ENCODE peak calls at places on chromosomes 13 and 19, in seven cellular contexts. F, Q, E, B, U, V and C are unnamed samples.

GRCh38 chr13:38321654-38322053 is 28.0 kb upstream of the UFM1 start:
- DNase-seq in Q (no peak), V (no peak), B (no peak), E (no peak), U (no peak), F (no peak), C (no peak)

GRCh38 chr19:12792048-12792852 is 964 bp downstream of the JUNB start:
- DNase-seq in Q (no peak), F (peak), E (no peak), B (peak), U (peak), V (peak), C (no peak)

GRCh38 chr19:17681505-17682125 is 6.5 kb downstream of the UNC13A start:
- DNase-seq in V (peak), B (no peak), U (peak), F (peak), E (no peak), Q (peak), C (no peak)

GRCh38 chr13:79423801-79424642 is 18.0 kb upstream of the RBM26 start:
- DNase-seq in E (no peak), V (no peak), F (peak), U (no peak), Q (no peak), B (peak), C (no peak)

GRCh38 chr13:106534844-106535551 is 464 bp downstream of the EFNB2 start:
- DNase-seq in F (peak), Q (no peak), U (peak), V (peak), B (no peak), E (no peak), C (no peak)

GRCh38 chr13:97583884-97584497 is 150.0 kb downstream of the RAP2A start:
- DNase-seq in B (no peak), Q (no peak), F (no peak), U (no peak), E (no peak), V (no peak), C (no peak)

GRCh38 chr13:21674271-21675009 is 3.6 kb downstream of the FGF9 start:
- DNase-seq in F (peak), Q (no peak), V (peak), E (peak), U (peak), B (no peak), C (no peak)

GRCh38 chr13:110280231-110280813 is 26.6 kb downstream of the COL4A1 start:
- DNase-seq in U (no peak), Q (no peak), B (no peak), F (no peak), V (no peak), E (no peak), C (no peak)

GRCh38 chr13:20442798-20443381 is 82.8 kb downstream of the CRYL1 start:
- DNase-seq in U (no peak), F (no peak), B (no peak), E (no peak), V (no peak), Q (no peak), C (no peak)

GRCh38 chr13:51814825-51815650 is 11.1 kb upstream of the DHRS12 start:
- DNase-seq in Q (no peak), F (peak), U (peak), V (no peak), B (peak), E (peak), C (peak)

GRCh38 chr19:45637890-45638667 is 1.1 kb downstream of the EML2 start:
- DNase-seq in E (no peak), B (no peak), Q (no peak), V (no peak), U (peak), F (no peak), C (no peak)

GRCh38 chr13:94263038-94263437 is 216.4 kb downstream of the DCT start:
- DNase-seq in B (no peak), F (no peak), E (no peak), U (no peak), Q (no peak), V (no peak), C (no peak)

GRCh38 chr19:35168261-35168660 is 13.7 kb downstream of the FXYD5 start:
- DNase-seq in U (peak), F (no peak), Q (no peak), B (no peak), E (no peak), V (no peak), C (no peak)

GRCh38 chr19:34711890-34712289 is 22.2 kb upstream of the ZNF181 start:
- DNase-seq in F (no peak), V (no peak), U (no peak), B (no peak), Q (no peak), E (no peak), C (no peak)

GRCh38 chr13:91406619-91407018 is 8.2 kb downstream of the GPC5 start:
- DNase-seq in E (peak), F (peak), Q (peak), V (no peak), U (peak), B (peak), C (no peak)

GRCh38 chr19:20165971-20166592 is 932 bp upstream of the ZNF486 start:
- DNase-seq in E (no peak), B (no peak), Q (no peak), F (no peak), U (no peak), V (no peak), C (no peak)

GRCh38 chr19:3047307-3048189 is 14.7 kb downstream of the TLE5 start:
- DNase-seq in U (peak), V (peak), B (peak), Q (peak), E (peak), F (peak), C (peak)

GRCh38 chr13:36131215-36131930 is at the start of gene DCLK1:
- DNase-seq in U (peak), B (peak), V (peak), E (peak), Q (no peak), F (no peak), C (peak)

GRCh38 chr19:52570005-52570861 is at the start of gene ZNF701:
- DNase-seq in F (peak), E (peak), B (peak), U (peak), Q (peak), V (peak), C (peak)

GRCh38 chr19:18419699-18420460 is 682 bp downstream of the SSBP4 start:
- DNase-seq in E (no peak), F (peak), B (no peak), Q (no peak), V (no peak), U (peak), C (no peak)

GRCh38 chr13:72113070-72113469 is 246.1 kb upstream of the DACH1 start:
- DNase-seq in B (no peak), V (no peak), E (no peak), U (no peak), F (no peak), Q (no peak), C (no peak)

GRCh38 chr13:69565334-69565733 is 542.3 kb upstream of the ATXN8OS start:
- DNase-seq in F (peak), Q (no peak), B (peak), V (no peak), E (no peak), U (peak), C (no peak)

GRCh38 chr19:18317998-18318800 is 4.7 kb downstream of the LSM4 start:
- DNase-seq in V (peak), E (no peak), B (peak), U (no peak), Q (no peak), F (no peak), C (no peak)

GRCh38 chr13:109790951-109791605 is 4.7 kb upstream of the IRS2 start:
- DNase-seq in B (peak), F (peak), V (no peak), Q (no peak), U (peak), E (no peak), C (no peak)

GRCh38 chr13:75508002-75508548 is 26.1 kb upstream of the TBC1D4 start:
- DNase-seq in Q (no peak), U (no peak), B (no peak), V (no peak), F (no peak), E (no peak), C (no peak)

GRCh38 chr13:36133950-36134349 is 2.8 kb upstream of the DCLK1 start:
- DNase-seq in F (no peak), V (no peak), B (no peak), Q (no peak), U (no peak), E (no peak), C (no peak)

GRCh38 chr13:34591163-34591562 is 350.9 kb upstream of the NBEA start:
- DNase-seq in Q (no peak), V (no peak), E (no peak), U (no peak), F (no peak), B (no peak), C (no peak)

GRCh38 chr19:34490141-34490766 is 8.7 kb downstream of the WTIP start:
- DNase-seq in U (no peak), E (no peak), F (no peak), B (no peak), V (no peak), Q (no peak), C (no peak)

GRCh38 chr19:11617207-11618062 is 20.2 kb downstream of the ZNF627 start:
- DNase-seq in E (no peak), F (no peak), U (no peak), V (no peak), Q (no peak), B (no peak), C (no peak)

GRCh38 chr13:59409211-59409610 is 754.5 kb downstream of the DIAPH3 start:
- DNase-seq in E (no peak), U (peak), V (peak), B (no peak), F (no peak), Q (no peak), C (no peak)

GRCh38 chr13:52651880-52652169 is 811 bp upstream of the SUGT1 start:
- DNase-seq in E (no peak), V (no peak), F (no peak), B (no peak), U (no peak), Q (no peak), C (no peak)

GRCh38 chr19:15577184-15577771 is 37.7 kb upstream of the CYP4F8 start:
- DNase-seq in F (no peak), U (peak), B (no peak), Q (no peak), V (no peak), E (no peak), C (no peak)

GRCh38 chr13:101523732-101524131 is 71.3 kb downstream of the ITGBL1 start:
- DNase-seq in F (no peak), E (no peak), Q (no peak), B (no peak), U (no peak), V (no peak), C (peak)

GRCh38 chr19:15666186-15666585 is 6.7 kb upstream of the CYP4F12 start:
- DNase-seq in Q (no peak), E (no peak), V (no peak), F (no peak), B (no peak), U (no peak), C (no peak)

GRCh38 chr13:50801087-50801931 is 42.2 kb downstream of the DLEU7 start:
- DNase-seq in U (peak), F (peak), V (no peak), Q (peak), E (peak), B (peak), C (no peak)

GRCh38 chr13:42036711-42037110 is 11.7 kb upstream of the DGKH start:
- DNase-seq in F (no peak), Q (no peak), V (no peak), U (no peak), E (no peak), B (no peak), C (no peak)

GRCh38 chr13:111005808-111006494 is 91.1 kb upstream of the ANKRD10 start:
- DNase-seq in V (peak), Q (no peak), B (no peak), U (no peak), E (no peak), F (no peak), C (no peak)

GRCh38 chr19:54160948-54161347 is 1.4 kb upstream of the LENG1 start:
- DNase-seq in F (no peak), Q (no peak), V (no peak), B (no peak), U (no peak), E (no peak), C (no peak)
- H3K27ac ChIP-seq in F (no peak), Q (no peak), V (peak), B (peak), U (no peak), E (no peak), C (peak)

GRCh38 chr19:48415395-48415794 is 21.9 kb downstream of the GRIN2D start:
- DNase-seq in E (no peak), F (peak), B (peak), V (peak), Q (no peak), U (peak), C (peak)
- H3K4me3 ChIP-seq in E (no peak), F (no peak), B (no peak), V (peak), Q (no peak), U (no peak), C (no peak)

GRCh38 chr19:38699647-38700349 is 44.5 kb downstream of the CAPN12 start:
- DNase-seq in E (no peak), B (no peak), F (no peak), V (no peak), Q (no peak), U (no peak), C (no peak)

GRCh38 chr19:38697641-38698071 is 46.6 kb downstream of the CAPN12 start:
- DNase-seq in F (no peak), B (no peak), Q (no peak), U (no peak), E (no peak), V (no peak), C (no peak)

GRCh38 chr19:38700350-38700932 is 43.8 kb downstream of the CAPN12 start:
- DNase-seq in Q (no peak), E (no peak), F (no peak), V (no peak), B (no peak), U (no peak), C (no peak)

GRCh38 chr19:38698225-38699026 is 45.8 kb downstream of the CAPN12 start:
- DNase-seq in F (no peak), B (no peak), E (peak), Q (no peak), U (no peak), V (no peak), C (no peak)

DNA sequence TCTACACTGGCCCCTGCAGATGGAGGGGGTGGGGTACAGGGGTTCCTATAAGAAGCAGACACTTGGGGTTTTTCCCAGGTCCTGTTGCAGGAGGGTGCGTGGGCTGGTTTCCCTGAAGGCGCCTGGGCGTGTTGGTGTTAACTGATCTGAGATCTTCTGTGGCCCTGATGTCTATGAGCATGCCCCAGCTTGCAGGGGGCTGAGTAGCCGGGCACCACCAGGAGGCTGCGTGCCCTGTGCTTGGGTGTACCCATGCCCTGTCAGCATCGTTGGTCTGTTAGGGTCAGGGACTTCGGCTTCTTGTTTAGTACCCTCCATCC is 45.3 kb downstream of the CAPN12 start:
- DNase-seq in Q (no peak), B (no peak), E (no peak), U (no peak), F (no peak), V (no peak), C (no peak)
- H3K27ac ChIP-seq in Q (no peak), B (no peak), E (peak), U (peak), F (no peak), V (peak), C (peak)

GRCh38 chr19:577439-578392 is 5.3 kb downstream of the BSG start:
- DNase-seq in B (no peak), F (no peak), E (no peak), V (peak), Q (no peak), U (peak), C (no peak)

GRCh38 chr19:574658-575526 is 2.5 kb downstream of the BSG start:
- DNase-seq in F (peak), B (peak), U (peak), V (peak), E (no peak), Q (no peak), C (no peak)

GRCh38 chr19:572891-573825 is 762 bp downstream of the BSG start:
- DNase-seq in U (peak), Q (no peak), V (peak), B (peak), E (no peak), F (peak), C (no peak)

GRCh38 chr19:576768-577438 is 4.5 kb downstream of the BSG start:
- DNase-seq in U (no peak), E (no peak), Q (no peak), V (no peak), B (no peak), F (no peak), C (no peak)

GRCh38 chr19:575527-576506 is 3.4 kb downstream of the BSG start:
- DNase-seq in E (no peak), F (no peak), U (peak), B (no peak), V (peak), Q (no peak), C (peak)
- H3K4me3 ChIP-seq in E (no peak), F (peak), U (no peak), B (peak), V (peak), Q (peak), C (peak)

GRCh38 chr19:41916033-41916424 is 12.2 kb downstream of the ERFL start:
- DNase-seq in F (no peak), U (no peak), E (no peak), B (no peak), V (no peak), Q (no peak), C (no peak)

GRCh38 chr19:41915248-41916032 is 12.8 kb downstream of the ERFL start:
- DNase-seq in B (no peak), E (no peak), Q (no peak), U (no peak), V (no peak), F (no peak), C (no peak)

GRCh38 chr19:41918095-41918494 is 10.2 kb downstream of the ERFL start:
- DNase-seq in F (no peak), Q (no peak), E (no peak), B (no peak), V (no peak), U (no peak), C (no peak)

GRCh38 chr19:41918653-41919244 is 9.5 kb downstream of the ERFL start:
- DNase-seq in Q (no peak), V (no peak), F (no peak), B (no peak), E (no peak), U (no peak), C (no peak)

GRCh38 chr19:41917676-41918075 is 10.6 kb downstream of the ERFL start:
- DNase-seq in Q (no peak), F (no peak), U (no peak), B (no peak), V (no peak), E (no peak), C (no peak)
- H3K27ac ChIP-seq in Q (no peak), F (no peak), U (no peak), B (no peak), V (no peak), E (no peak), C (no peak)